ENCODE peak calls at places on chromosomes 11 and 22, in ten cellular contexts. V is IMR-90, C is lower lobe of right lung, K is gastrocnemius medialis, R is cardiac muscle cell, T is fibroblast of mammary gland, I is fibroblast of lung, D is PC-9, J is astrocyte of the cerebellum, L is K562. F is an unnamed sample.

GRCh38 chr11:124800226-124800929 is at the start of gene MSANTD2:
- DNase-seq in V (peak), C (peak), K (peak), R (peak), T (peak), I (peak), D (peak), J (peak), L (peak), F (peak)

GRCh38 chr11:122246885-122247284 is 130.9 kb upstream of the BLID start:
- DNase-seq in V (peak), C (no peak), K (no peak), R (no peak), T (peak), I (no peak), D (no peak), J (no peak), L (no peak), F (peak)

GRCh38 chr11:70128435-70128906 is 50.4 kb downstream of the ANO1 start:
- DNase-seq in V (no peak), C (no peak), K (no peak), R (no peak), T (no peak), I (no peak), D (peak), J (no peak), L (no peak), F (peak)

GRCh38 chr11:1871531-1871930 is 18.6 kb downstream of the LSP1 start:
- DNase-seq in V (no peak), C (peak), K (no peak), R (no peak), T (no peak), I (no peak), D (no peak), J (no peak), L (no peak), F (no peak)

GRCh38 chr11:128860571-128861361 is 6.3 kb downstream of the KCNJ1 start:
- DNase-seq in V (peak), C (no peak), K (no peak), R (no peak), T (no peak), I (no peak), D (no peak), J (no peak), L (no peak), F (peak)

GRCh38 chr22:38411016-38411415 is 44.0 kb downstream of the KCNJ4 start:
- DNase-seq in V (no peak), C (peak), K (no peak), R (no peak), T (no peak), I (no peak), D (no peak), J (no peak), L (no peak), F (no peak)

GRCh38 chr11:61553373-61554171 is 27.3 kb downstream of the SYT7 start:
- DNase-seq in V (no peak), C (no peak), K (no peak), R (peak), T (no peak), I (peak), D (no peak), J (no peak), L (no peak), F (no peak)

GRCh38 chr11:82546556-82547162 is 187.0 kb downstream of the FAM181B start:
- DNase-seq in V (no peak), C (no peak), K (no peak), R (peak), T (no peak), I (no peak), D (no peak), J (no peak), L (no peak), F (no peak)

GRCh38 chr11:34243620-34244493 is 114.0 kb downstream of the ABTB2 start:
- DNase-seq in V (peak), C (no peak), K (no peak), R (peak), T (peak), I (peak), D (peak), J (peak), L (peak), F (peak)

GRCh38 chr11:123973816-123974215 is 3.8 kb downstream of the OR10S1 start:
- DNase-seq in V (peak), C (no peak), K (no peak), R (no peak), T (peak), I (peak), D (no peak), J (peak), L (no peak), F (peak)

GRCh38 chr11:14373941-14374646 is 15.1 kb upstream of the RRAS2 start:
- DNase-seq in V (peak), C (no peak), K (peak), R (no peak), T (peak), I (peak), D (no peak), J (peak), L (no peak), F (peak)

GRCh38 chr22:45865561-45866397 is 111.2 kb downstream of the WNT7B start:
- DNase-seq in V (no peak), C (peak), K (no peak), R (no peak), T (no peak), I (no peak), D (no peak), J (no peak), L (no peak), F (no peak)
- H3K4me3 ChIP-seq in V (no peak), C (no peak), K (no peak), R (no peak), T (no peak), I (no peak), D (no peak), J (no peak), L (no peak), F (no peak)

GRCh38 chr22:22882033-22882717 is 5.4 kb upstream of the IGLL5 start:
- DNase-seq in V (no peak), C (no peak), K (no peak), R (no peak), T (no peak), I (no peak), D (no peak), J (no peak), L (peak), F (no peak)

GRCh38 chr22:22883090-22883727 is 4.4 kb upstream of the IGLL5 start:
- DNase-seq in V (no peak), C (no peak), K (no peak), R (no peak), T (no peak), I (no peak), D (no peak), J (no peak), L (peak), F (no peak)

GRCh38 chr22:22879675-22880029 is 8.0 kb upstream of the IGLL5 start:
- DNase-seq in V (no peak), C (no peak), K (no peak), R (no peak), T (no peak), I (no peak), D (no peak), J (no peak), L (peak), F (no peak)

GRCh38 chr22:22880645-22881044 is 7.0 kb upstream of the IGLL5 start:
- DNase-seq in V (no peak), C (no peak), K (no peak), R (no peak), T (no peak), I (no peak), D (no peak), J (no peak), L (peak), F (no peak)

DNA sequence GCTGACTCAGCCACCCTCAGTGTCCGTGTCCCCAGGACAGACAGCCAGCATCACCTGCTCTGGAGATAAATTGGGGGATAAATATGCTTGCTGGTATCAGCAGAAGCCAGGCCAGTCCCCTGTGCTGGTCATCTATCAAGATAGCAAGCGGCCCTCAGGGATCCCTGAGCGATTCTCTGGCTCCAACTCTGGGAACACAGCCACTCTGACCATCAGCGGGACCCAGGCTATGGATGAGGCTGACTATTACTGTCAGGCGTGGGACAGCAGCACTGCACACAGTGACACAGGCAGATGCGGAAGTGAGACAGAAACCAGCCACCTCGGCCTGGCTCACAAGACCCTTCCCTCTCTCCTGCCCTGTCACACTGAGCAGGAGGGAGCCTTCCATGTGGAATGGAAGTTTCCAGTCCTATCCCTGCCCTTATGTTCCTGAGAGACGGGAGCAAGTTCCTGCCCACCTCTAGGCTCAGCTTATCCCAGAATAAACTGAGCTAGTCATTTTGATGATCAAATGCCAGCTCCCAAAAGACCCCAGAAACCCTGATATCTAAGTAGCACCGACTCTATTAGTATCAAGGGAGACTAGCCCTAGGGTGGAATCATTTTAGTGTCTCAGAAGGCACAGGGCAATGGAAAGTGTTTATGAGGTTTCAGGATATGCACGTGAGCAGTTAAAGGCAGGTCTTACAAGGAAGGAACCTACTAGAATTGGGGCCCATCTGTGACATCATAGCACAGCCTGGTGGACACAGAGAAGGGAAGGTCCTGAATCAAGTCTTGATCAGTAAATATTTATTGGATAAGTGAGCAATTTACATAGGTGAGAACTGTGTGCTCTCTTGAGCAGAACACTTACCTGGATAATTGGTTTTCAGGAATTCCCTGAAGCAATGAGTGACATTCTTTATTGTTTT is 6.2 kb upstream of the IGLL5 start:
- DNase-seq in V (no peak), C (no peak), K (no peak), R (no peak), T (no peak), I (no peak), D (no peak), J (no peak), L (peak), F (no peak)
- TF ChIP-seq CTCF in V (no peak), C (no peak), K (no peak), R (no peak), T (no peak), I (no peak), D (no peak), J (no peak), L (no peak), F (no peak)

GRCh38 chr11:105033781-105034180 is 1.2 kb downstream of the CASP1 start:
- DNase-seq in V (no peak), C (no peak), K (no peak), R (no peak), T (no peak), I (no peak), D (no peak), J (no peak), L (no peak), F (no peak)
- H3K4me3 ChIP-seq in V (no peak), C (peak), K (peak), R (no peak), T (no peak), I (peak), D (no peak), J (no peak), L (no peak), F (peak)

GRCh38 chr22:41830174-41830573 is 2.7 kb upstream of the SREBF2 start:
- DNase-seq in V (no peak), C (no peak), K (no peak), R (no peak), T (no peak), I (no peak), D (no peak), J (no peak), L (no peak), F (no peak)

GRCh38 chr22:41832553-41833368 is at the start of gene SREBF2:
- DNase-seq in V (peak), C (peak), K (peak), R (peak), T (peak), I (peak), D (peak), J (peak), L (peak), F (peak)

GRCh38 chr22:41833369-41834004 is 582 bp downstream of the SREBF2 start:
- DNase-seq in V (no peak), C (peak), K (no peak), R (peak), T (peak), I (peak), D (peak), J (no peak), L (peak), F (peak)

GRCh38 chr22:41831828-41832552 is 915 bp upstream of the SREBF2 start:
- DNase-seq in V (peak), C (no peak), K (no peak), R (no peak), T (peak), I (no peak), D (no peak), J (no peak), L (no peak), F (no peak)

GRCh38 chr22:41831383-41831782 is 1.5 kb upstream of the SREBF2 start:
- DNase-seq in V (no peak), C (no peak), K (no peak), R (no peak), T (peak), I (peak), D (no peak), J (no peak), L (no peak), F (peak)
- TF ChIP-seq CTCF in V (no peak), C (no peak), K (no peak), R (no peak), T (no peak), I (no peak), D (no peak), J (no peak), L (no peak), F (no peak)

DNA sequence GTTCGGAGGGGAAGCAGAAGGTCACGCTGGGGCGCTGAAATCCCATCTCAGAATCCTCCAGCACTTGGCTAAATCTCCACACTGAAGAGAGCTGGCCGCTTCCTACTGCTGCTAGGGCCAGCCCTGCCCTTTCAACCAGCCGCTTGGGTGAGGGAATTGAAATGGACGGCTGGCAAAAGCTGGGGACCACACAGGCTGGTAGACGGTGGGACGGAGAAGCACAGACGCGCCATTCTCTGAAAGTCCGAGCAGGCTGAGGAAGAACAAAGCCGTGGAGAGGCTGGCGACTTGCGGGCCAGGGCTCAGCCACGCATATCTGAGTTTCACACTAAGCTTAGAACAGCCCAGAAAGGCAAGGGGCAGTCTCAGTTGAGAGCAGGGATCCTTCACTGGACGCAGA is 3.6 kb downstream of the EHD1 start:
- DNase-seq in V (no peak), C (no peak), K (no peak), R (no peak), T (no peak), I (no peak), D (no peak), J (no peak), L (no peak), F (no peak)
- H3K4me3 ChIP-seq in V (no peak), C (peak), K (peak), R (no peak), T (no peak), I (peak), D (no peak), J (peak), L (no peak), F (no peak)

DNA sequence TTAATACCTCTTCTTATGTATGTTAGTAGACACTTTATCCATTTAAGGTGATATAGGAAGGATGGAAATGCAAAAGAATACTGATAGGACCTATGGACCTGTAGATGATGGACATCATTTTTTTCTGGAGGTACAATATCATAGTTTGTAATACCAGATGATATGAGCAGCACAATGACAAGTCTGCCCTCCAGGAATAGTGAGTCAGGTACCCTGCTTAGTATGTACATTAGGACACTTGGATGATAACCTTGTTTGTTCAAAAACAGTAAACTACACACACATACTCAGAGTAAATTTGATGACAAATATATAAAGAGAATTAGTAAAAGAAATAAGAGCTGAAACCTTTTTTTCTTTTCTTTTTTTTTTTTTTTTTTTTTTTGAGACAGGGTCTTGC is 58.7 kb upstream of the B3GNT6 start:
- DNase-seq in V (no peak), C (no peak), K (no peak), R (no peak), T (no peak), I (no peak), D (no peak), J (no peak), L (no peak), F (no peak)
- TF ChIP-seq CTCF in V (no peak), C (no peak), K (no peak), R (no peak), T (no peak), I (no peak), D (no peak), J (no peak), L (no peak), F (no peak)